ENCODE peak calls at places on chromosomes 12 and 14, in four cellular contexts. One of them, this sample, is unnamed.

GRCh38 chr14:92513204-92513965 is at the start of gene RIN3:
- DNase-seq in fibroblast of mammary gland: peak
- DNase-seq in CD8-positive, alpha-beta memory T cell: peak
- DNase-seq in NCI-H1092 treated with DMSO at 0.1 percent for 48 hours: peak
- DNase-seq in this sample: no peak

GRCh38 chr14:64060648-64061096 is 207.9 kb downstream of the SYNE2 start:
- DNase-seq in fibroblast of mammary gland: peak
- DNase-seq in CD8-positive, alpha-beta memory T cell: no peak
- DNase-seq in NCI-H1092 treated with DMSO at 0.1 percent for 48 hours: no peak
- DNase-seq in this sample: no peak

GRCh38 chr12:65121049-65121955 is at the start of gene WIF1:
- DNase-seq in fibroblast of mammary gland: peak
- DNase-seq in CD8-positive, alpha-beta memory T cell: peak
- DNase-seq in NCI-H1092 treated with DMSO at 0.1 percent for 48 hours: peak
- DNase-seq in this sample: peak

GRCh38 chr12:94458882-94459772 is 540 bp downstream of the CEP83 start:
- DNase-seq in fibroblast of mammary gland: peak
- DNase-seq in CD8-positive, alpha-beta memory T cell: peak
- DNase-seq in NCI-H1092 treated with DMSO at 0.1 percent for 48 hours: peak
- DNase-seq in this sample: peak

GRCh38 chr12:132766380-132767085 is 4.9 kb upstream of the ANKLE2 start:
- DNase-seq in fibroblast of mammary gland: no peak
- DNase-seq in CD8-positive, alpha-beta memory T cell: no peak
- DNase-seq in NCI-H1092 treated with DMSO at 0.1 percent for 48 hours: no peak
- DNase-seq in this sample: no peak

GRCh38 chr12:103495158-103495782 is 498 bp downstream of the C12orf42 start:
- DNase-seq in fibroblast of mammary gland: no peak
- DNase-seq in CD8-positive, alpha-beta memory T cell: peak
- DNase-seq in NCI-H1092 treated with DMSO at 0.1 percent for 48 hours: peak
- DNase-seq in this sample: peak

GRCh38 chr12:133129368-133130037 is 571 bp downstream of the ZNF891 start:
- DNase-seq in fibroblast of mammary gland: peak
- DNase-seq in CD8-positive, alpha-beta memory T cell: no peak
- DNase-seq in NCI-H1092 treated with DMSO at 0.1 percent for 48 hours: peak
- DNase-seq in this sample: no peak

GRCh38 chr14:105452963-105453362 is 21.7 kb upstream of the CRIP2 start:
- DNase-seq in fibroblast of mammary gland: no peak
- DNase-seq in CD8-positive, alpha-beta memory T cell: no peak
- DNase-seq in NCI-H1092 treated with DMSO at 0.1 percent for 48 hours: no peak
- DNase-seq in this sample: no peak

GRCh38 chr12:101021442-101021841 is 188.6 kb downstream of the SLC5A8 start:
- DNase-seq in fibroblast of mammary gland: no peak
- DNase-seq in CD8-positive, alpha-beta memory T cell: no peak
- DNase-seq in NCI-H1092 treated with DMSO at 0.1 percent for 48 hours: no peak
- DNase-seq in this sample: peak

GRCh38 chr12:52740591-52740990 is 36.6 kb downstream of the KRT76 start:
- DNase-seq in fibroblast of mammary gland: no peak
- DNase-seq in CD8-positive, alpha-beta memory T cell: no peak
- DNase-seq in NCI-H1092 treated with DMSO at 0.1 percent for 48 hours: peak
- DNase-seq in this sample: peak

GRCh38 chr12:94304566-94305061 is 155.1 kb downstream of the CEP83 start:
- DNase-seq in fibroblast of mammary gland: no peak
- DNase-seq in CD8-positive, alpha-beta memory T cell: no peak
- DNase-seq in NCI-H1092 treated with DMSO at 0.1 percent for 48 hours: no peak
- DNase-seq in this sample: no peak

GRCh38 chr14:59678352-59678751 is 101.7 kb upstream of the CCDC175 start:
- DNase-seq in fibroblast of mammary gland: no peak
- DNase-seq in CD8-positive, alpha-beta memory T cell: no peak
- DNase-seq in NCI-H1092 treated with DMSO at 0.1 percent for 48 hours: no peak
- DNase-seq in this sample: no peak

GRCh38 chr14:103155013-103155412 is 31.8 kb downstream of the TNFAIP2 start:
- DNase-seq in fibroblast of mammary gland: peak
- DNase-seq in CD8-positive, alpha-beta memory T cell: no peak
- DNase-seq in NCI-H1092 treated with DMSO at 0.1 percent for 48 hours: no peak
- DNase-seq in this sample: no peak

GRCh38 chr12:76621582-76622024 is 62.0 kb upstream of the OSBPL8 start:
- DNase-seq in fibroblast of mammary gland: peak
- DNase-seq in CD8-positive, alpha-beta memory T cell: peak
- DNase-seq in NCI-H1092 treated with DMSO at 0.1 percent for 48 hours: peak
- DNase-seq in this sample: peak

This sample was measured in NCI-H1417.